ENCODE peak calls at places on chromosomes 1 and 21, in eight cellular contexts. S is choroid plexus epithelial cell; H is NCI-H1105 treated with DMSO at 0.1 percent for 48 hours; C is fibroblast of the conjunctiva; U is lower leg skin; P is CD8-positive, alpha-beta T cell; O is effector CD8-positive, alpha-beta T cell; G is left ventricle myocardium inferior. L is an unnamed sample.

GRCh38 chr21:37557261-37557950 is 190.8 kb downstream of the DYRK1A start:
- DNase-seq in S (no peak), H (no peak), C (no peak), U (no peak), P (no peak), O (no peak), G (no peak), L (no peak)

GRCh38 chr1:96865731-96866684 is 144.4 kb downstream of the PTBP2 start:
- DNase-seq in S (peak), H (no peak), C (peak), U (peak), P (no peak), O (no peak), G (no peak), L (no peak)

GRCh38 chr1:20589331-20590312 is 725 bp downstream of the CDA start:
- DNase-seq in S (peak), H (no peak), C (no peak), U (no peak), P (no peak), O (no peak), G (peak), L (no peak)

GRCh38 chr1:212566522-212567479 is 41.8 kb upstream of the ATF3 start:
- DNase-seq in S (peak), H (peak), C (peak), U (peak), P (peak), O (no peak), G (no peak), L (peak)

GRCh38 chr1:216221260-216221700 is 202.0 kb downstream of the USH2A start:
- DNase-seq in S (peak), H (peak), C (peak), U (peak), P (no peak), O (no peak), G (no peak), L (no peak)

GRCh38 chr1:60222492-60223369 is 149.2 kb upstream of the C1orf87 start:
- DNase-seq in S (no peak), H (no peak), C (no peak), U (no peak), P (no peak), O (no peak), G (no peak), L (no peak)

GRCh38 chr1:115706774-115707425 is 61.6 kb downstream of the CASQ2 start:
- DNase-seq in S (peak), H (peak), C (peak), U (no peak), P (no peak), O (no peak), G (no peak), L (no peak)

GRCh38 chr1:37394574-37395464 is 79.6 kb upstream of the ZC3H12A start:
- DNase-seq in S (no peak), H (peak), C (no peak), U (no peak), P (no peak), O (no peak), G (no peak), L (no peak)

GRCh38 chr21:25569084-25569483 is 38.2 kb downstream of the MRPL39 start:
- DNase-seq in S (peak), H (no peak), C (no peak), U (no peak), P (no peak), O (no peak), G (no peak), L (no peak)